ENCODE peak calls at places on chromosomes 2 and 18, in four cellular contexts. M is sigmoid colon, D is uterus, V is breast epithelium. T is an unnamed sample.

GRCh38 chr2:28287261-28287915 is 105.3 kb upstream of the FOSL2 start:
- DNase-seq in M (no peak), D (no peak), V (no peak), T (no peak)

GRCh38 chr2:231418820-231419640 is 23.5 kb downstream of the B3GNT7 start:
- DNase-seq in M (no peak), D (no peak), V (no peak), T (no peak)

GRCh38 chr18:76846217-76846616 is 23.9 kb downstream of the ZNF236 start:
- DNase-seq in M (no peak), D (no peak), V (no peak), T (no peak)

GRCh38 chr2:174312581-174313234 is 22.0 kb upstream of the SP9 start:
- DNase-seq in M (no peak), D (no peak), V (no peak), T (no peak)

GRCh38 chr18:78407456-78407823 is 572.2 kb upstream of the SALL3 start:
- DNase-seq in M (no peak), D (no peak), V (no peak), T (peak; percentile 72)

GRCh38 chr18:23626451-23627279 is 36.0 kb downstream of the ANKRD29 start:
- DNase-seq in M (no peak), D (no peak), V (no peak), T (no peak)

GRCh38 chr2:140580799-140581198 is 1550.0 kb downstream of the LRP1B start:
- DNase-seq in M (no peak), D (no peak), V (no peak), T (no peak)

GRCh38 chr2:241638063-241638660 is 669 bp downstream of the ATG4B start:
- DNase-seq in M (no peak), D (no peak), V (no peak), T (no peak)

GRCh38 chr18:22470511-22471181 is 52.9 kb upstream of the CTAGE1 start:
- DNase-seq in M (no peak), D (no peak), V (no peak), T (no peak)

GRCh38 chr18:54679318-54680149 is 88.5 kb downstream of the DYNAP start:
- DNase-seq in M (no peak), D (no peak), V (no peak), T (no peak)

GRCh38 chr2:46827274-46827930 is 88.2 kb downstream of the MCFD2 start:
- DNase-seq in M (no peak), D (no peak), V (no peak), T (peak; percentile 78)

GRCh38 chr2:184906709-184907108 is 308.4 kb downstream of the ZNF804A start:
- DNase-seq in M (no peak), D (no peak), V (no peak), T (no peak)

GRCh38 chr2:1400943-1401735 is 12.1 kb upstream of the TPO start:
- DNase-seq in M (no peak), D (no peak), V (no peak), T (no peak)

GRCh38 chr2:201470821-201471731 is 19.5 kb downstream of the STRADB start:
- DNase-seq in M (no peak), D (no peak), V (no peak), T (no peak)

GRCh38 chr2:235347691-235348090 is 146.2 kb upstream of the AGAP1 start:
- DNase-seq in M (no peak), D (no peak), V (no peak), T (no peak)

GRCh38 chr2:130370490-130370889 is 14.6 kb downstream of the PTPN18 start:
- DNase-seq in M (peak; percentile 61), D (no peak), V (no peak), T (peak; percentile 74)

GRCh38 chr2:111135910-111136297 is 15.2 kb downstream of the BCL2L11 start:
- DNase-seq in M (no peak), D (no peak), V (no peak), T (peak; percentile 82)

GRCh38 chr2:21759819-21760218 is 636.1 kb downstream of the TDRD15 start:
- DNase-seq in M (no peak), D (no peak), V (no peak), T (no peak)

GRCh38 chr2:86047575-86048382 is 57.9 kb downstream of the POLR1A start:
- DNase-seq in M (peak; percentile 48), D (no peak), V (peak; percentile 24), T (peak; percentile 74)

GRCh38 chr2:7010376-7010775 is 93.2 kb downstream of the RNF144A start:
- DNase-seq in M (no peak), D (peak; percentile 75), V (no peak), T (no peak)

GRCh38 chr2:105882920-105883319 is 138.2 kb downstream of the NCK2 start:
- DNase-seq in M (no peak), D (no peak), V (no peak), T (no peak)

GRCh38 chr2:142952793-142953192 is 75.3 kb downstream of the KYNU start:
- DNase-seq in M (no peak), D (no peak), V (no peak), T (no peak)

DNA sequence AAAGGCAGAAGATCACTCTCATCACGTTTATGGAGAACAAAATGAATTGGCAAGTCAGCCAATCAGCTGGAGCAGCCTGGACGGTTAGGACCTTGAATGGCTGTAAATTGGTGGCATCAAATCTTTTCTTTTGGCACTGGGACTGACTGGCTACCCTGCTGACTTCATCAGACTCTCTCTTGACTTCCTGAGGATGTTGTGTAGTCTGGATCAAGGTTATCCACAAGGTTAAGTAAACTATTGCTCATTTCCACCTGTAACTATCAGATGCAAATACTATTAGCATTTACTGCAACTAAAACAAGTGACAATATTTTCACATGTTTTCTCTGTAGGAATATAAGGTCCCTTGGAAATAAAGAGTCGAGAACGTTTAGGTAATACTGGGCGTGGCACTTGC is 134.3 kb upstream of the RASGRP3 start:
- DNase-seq in M (no peak), D (no peak), V (no peak), T (no peak)
- TF ChIP-seq POLR2A in M (no peak), D (no peak), V (no peak), T (no peak)

DNA sequence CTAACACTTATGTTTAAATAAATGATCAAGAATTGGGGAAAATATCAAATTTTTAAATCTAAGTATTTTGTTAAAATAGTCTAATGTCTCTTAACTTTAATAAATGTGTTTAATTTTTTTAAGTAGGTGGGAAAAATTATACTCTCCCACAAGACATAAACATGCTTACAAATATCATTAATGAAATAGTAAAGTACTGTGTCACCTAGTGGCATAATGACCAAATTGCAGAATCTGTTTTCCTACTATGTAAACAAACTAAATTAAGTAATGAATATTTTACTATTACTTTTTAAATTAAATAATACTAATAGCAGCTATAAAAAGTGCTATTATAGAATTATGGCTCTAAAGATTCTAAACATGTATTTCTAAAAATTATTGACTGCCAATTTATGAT is 52.0 kb upstream of the CHAC2 start:
- DNase-seq in M (no peak), D (no peak), V (no peak), T (no peak)
- TF ChIP-seq CTCF in M (no peak), D (no peak), V (peak; percentile 31), T (no peak)

GRCh38 chr2:62931536-62931935 is 119.1 kb upstream of the OTX1 start:
- DNase-seq in M (no peak), D (no peak), V (no peak), T (no peak)
- TF ChIP-seq POLR2A in M (no peak), D (no peak), V (no peak), T (no peak)

GRCh38 chr2:102438578-102438977 is 15.6 kb downstream of the IL18RAP start:
- DNase-seq in M (no peak), D (no peak), V (no peak), T (no peak)
- TF ChIP-seq CTCF in M (no peak), D (no peak), V (no peak), T (no peak)

GRCh38 chr18:63964908-63965307 is 5.0 kb upstream of the SERPINB8 start:
- DNase-seq in M (no peak), D (no peak), V (no peak), T (no peak)
- TF ChIP-seq POLR2A in M (no peak), D (no peak), V (no peak), T (no peak)

DNA sequence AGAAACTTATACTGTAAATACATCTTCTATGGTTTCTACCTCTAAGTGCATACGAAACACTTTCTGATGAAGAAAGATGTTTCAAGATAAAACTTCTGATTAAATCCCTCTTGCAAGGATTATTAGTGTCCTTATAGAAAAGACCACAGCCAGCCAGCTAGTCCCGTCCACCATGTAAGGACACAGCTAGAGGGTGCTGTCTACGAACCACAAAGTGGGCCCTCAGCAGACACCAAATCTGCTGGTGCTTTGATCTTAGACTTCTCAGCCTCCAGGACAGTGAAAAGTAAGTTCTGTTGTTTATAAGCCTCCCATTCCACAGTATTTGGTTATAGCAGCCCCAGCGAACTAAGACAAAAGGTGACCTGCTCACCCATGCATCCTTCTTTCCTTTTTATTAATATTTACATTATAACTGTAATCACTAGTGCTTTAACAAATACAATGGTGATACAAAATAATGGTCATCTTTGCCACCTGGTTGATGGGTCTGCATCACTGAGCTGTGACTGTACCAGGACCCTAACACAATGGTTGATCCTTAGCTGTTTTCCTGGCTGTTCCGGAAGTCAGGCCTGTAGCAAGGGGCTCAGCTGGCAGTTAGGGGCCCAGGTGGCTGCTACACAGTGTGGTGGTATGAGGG is 108.4 kb upstream of the SMAD7 start:
- DNase-seq in M (no peak), D (no peak), V (no peak), T (no peak)
- TF ChIP-seq CTCF in M (no peak), D (no peak), V (no peak), T (no peak)